ENCODE peak calls at places on chromosome 2, in eight cellular contexts. S is HL-60; J is HT-29; V is GM12865; M is anterior cingulate cortex; X is nucleus accumbens; U is posterior cingulate gyrus; L is activated CD4-positive, alpha-beta T cell treated with anti-CD3 and anti-CD28 coated beads for 24 hours. D is an unnamed sample.
A peak's percentile ranks its signal among the peaks of the same experiment; 100 is the strongest.

GRCh38 chr2:152617464-152618187 is 99.6 kb downstream of the PRPF40A start:
- DNase-seq in V (no peak), L (no peak), S (no peak), U (no peak), X (no peak), J (no peak), M (no peak), D (no peak)

GRCh38 chr2:38528008-38528442 is 74.7 kb downstream of the HNRNPLL start:
- DNase-seq in S (no peak), X (no peak), U (peak; percentile 49), J (no peak), L (no peak), V (peak; percentile 29), M (peak; percentile 33), D (no peak)

GRCh38 chr2:215299337-215299859 is 12.5 kb upstream of the ATIC start:
- DNase-seq in M (no peak), S (no peak), J (no peak), L (no peak), X (no peak), U (no peak), V (no peak), D (no peak)

GRCh38 chr2:131827481-131828163 is 299.9 kb downstream of the CCDC74A start:
- DNase-seq in M (no peak), V (no peak), J (no peak), U (no peak), L (no peak), X (no peak), S (no peak), D (no peak)

GRCh38 chr2:20224191-20224715 is 677 bp downstream of the SDC1 start:
- DNase-seq in M (no peak), X (no peak), L (no peak), J (no peak), U (no peak), S (no peak), V (peak; percentile 45), D (no peak)

GRCh38 chr2:217790195-217790594 is 212.6 kb downstream of the TNS1 start:
- DNase-seq in M (no peak), S (no peak), U (no peak), X (no peak), V (no peak), L (no peak), J (no peak), D (peak; percentile 62)

GRCh38 chr2:43135583-43135982 is 90.8 kb downstream of the ZFP36L2 start:
- DNase-seq in S (no peak), X (no peak), V (no peak), U (no peak), J (no peak), L (no peak), M (no peak), D (no peak)

GRCh38 chr2:102258386-102259074 is 52.8 kb upstream of the IL1RL1 start:
- DNase-seq in L (no peak), U (no peak), J (no peak), V (no peak), X (no peak), M (no peak), S (peak; percentile 26), D (no peak)

GRCh38 chr2:102703748-102704147 is 58.1 kb upstream of the TMEM182 start:
- DNase-seq in L (no peak), J (peak; percentile 69), S (no peak), U (no peak), M (no peak), X (no peak), V (peak; percentile 43), D (no peak)

GRCh38 chr2:72975017-72975416 is 57.7 kb downstream of the EMX1 start:
- DNase-seq in M (no peak), L (no peak), S (no peak), U (no peak), V (no peak), J (no peak), X (no peak), D (no peak)

GRCh38 chr2:224847961-224848850 is 132.0 kb upstream of the CCDC195 start:
- DNase-seq in S (no peak), X (no peak), L (no peak), U (no peak), J (no peak), V (no peak), M (no peak), D (no peak)

GRCh38 chr2:196260546-196260945 is 89.2 kb upstream of the STK17B start:
- DNase-seq in V (no peak), X (no peak), M (no peak), L (no peak), J (no peak), S (no peak), U (no peak), D (no peak)